ENCODE peak calls at places on chromosomes 16 and 17, in five cellular contexts. One of them, this sample, is unnamed.

GRCh38 chr16:28951410-28951943 is 740 bp downstream of the NFATC2IP start:
- DNase-seq in neural progenitor cell: no peak
- DNase-seq in Peyer's patch: peak; percentile 82
- DNase-seq in stimulated activated CD8-positive, alpha-beta memory T cell treated with anti-CD3 and anti-CD28 coated beads, Interleukin-12 subunit alpha, Interleukin-12 subunit beta, amount 100 ng/mL, for 1 hour: no peak
- DNase-seq in cardiac muscle cell: no peak
- DNase-seq in this sample: no peak

GRCh38 chr17:81867123-81867951 is 3.8 kb downstream of the ARHGDIA start:
- DNase-seq in cardiac muscle cell: peak; percentile 36
- DNase-seq in neural progenitor cell: peak; percentile 37
- DNase-seq in Peyer's patch: peak; percentile 77
- DNase-seq in stimulated activated CD8-positive, alpha-beta memory T cell treated with anti-CD3 and anti-CD28 coated beads, Interleukin-12 subunit alpha, Interleukin-12 subunit beta, amount 100 ng/mL, for 1 hour: no peak
- DNase-seq in this sample: no peak

GRCh38 chr16:86542756-86543750 is 12.0 kb downstream of the MTHFSD start:
- DNase-seq in neural progenitor cell: no peak
- DNase-seq in cardiac muscle cell: no peak
- DNase-seq in stimulated activated CD8-positive, alpha-beta memory T cell treated with anti-CD3 and anti-CD28 coated beads, Interleukin-12 subunit alpha, Interleukin-12 subunit beta, amount 100 ng/mL, for 1 hour: no peak
- DNase-seq in Peyer's patch: no peak
- DNase-seq in this sample: no peak

GRCh38 chr17:41335747-41336146 is 14.9 kb downstream of the KRT33A start:
- DNase-seq in Peyer's patch: no peak
- DNase-seq in cardiac muscle cell: no peak
- DNase-seq in stimulated activated CD8-positive, alpha-beta memory T cell treated with anti-CD3 and anti-CD28 coated beads, Interleukin-12 subunit alpha, Interleukin-12 subunit beta, amount 100 ng/mL, for 1 hour: no peak
- DNase-seq in neural progenitor cell: no peak
- DNase-seq in this sample: peak; percentile 45

GRCh38 chr17:79338589-79338988 is 264.0 kb downstream of the ENGASE start:
- DNase-seq in cardiac muscle cell: no peak
- DNase-seq in neural progenitor cell: peak; percentile 25
- DNase-seq in stimulated activated CD8-positive, alpha-beta memory T cell treated with anti-CD3 and anti-CD28 coated beads, Interleukin-12 subunit alpha, Interleukin-12 subunit beta, amount 100 ng/mL, for 1 hour: no peak
- DNase-seq in Peyer's patch: no peak
- DNase-seq in this sample: no peak

GRCh38 chr16:23060458-23061320 is 88.6 kb downstream of the USP31 start:
- DNase-seq in Peyer's patch: no peak
- DNase-seq in cardiac muscle cell: peak; percentile 75
- DNase-seq in stimulated activated CD8-positive, alpha-beta memory T cell treated with anti-CD3 and anti-CD28 coated beads, Interleukin-12 subunit alpha, Interleukin-12 subunit beta, amount 100 ng/mL, for 1 hour: peak; percentile 21
- DNase-seq in neural progenitor cell: peak; percentile 82
- DNase-seq in this sample: peak; percentile 93

GRCh38 chr17:78589031-78589675 is 12.0 kb upstream of the DNAH17 start:
- DNase-seq in cardiac muscle cell: no peak
- DNase-seq in neural progenitor cell: no peak
- DNase-seq in stimulated activated CD8-positive, alpha-beta memory T cell treated with anti-CD3 and anti-CD28 coated beads, Interleukin-12 subunit alpha, Interleukin-12 subunit beta, amount 100 ng/mL, for 1 hour: no peak
- DNase-seq in Peyer's patch: no peak
- DNase-seq in this sample: no peak

GRCh38 chr17:4592240-4593005 is 8.1 kb downstream of the SMTNL2 start:
- DNase-seq in Peyer's patch: no peak
- DNase-seq in cardiac muscle cell: no peak
- DNase-seq in neural progenitor cell: no peak
- DNase-seq in stimulated activated CD8-positive, alpha-beta memory T cell treated with anti-CD3 and anti-CD28 coated beads, Interleukin-12 subunit alpha, Interleukin-12 subunit beta, amount 100 ng/mL, for 1 hour: no peak
- DNase-seq in this sample: no peak

GRCh38 chr17:79006001-79006400 is 3.6 kb downstream of the CANT1 start:
- DNase-seq in Peyer's patch: peak; percentile 63
- DNase-seq in cardiac muscle cell: no peak
- DNase-seq in neural progenitor cell: no peak
- DNase-seq in stimulated activated CD8-positive, alpha-beta memory T cell treated with anti-CD3 and anti-CD28 coated beads, Interleukin-12 subunit alpha, Interleukin-12 subunit beta, amount 100 ng/mL, for 1 hour: no peak
- DNase-seq in this sample: no peak

GRCh38 chr17:64115871-64116534 is 13.9 kb downstream of the ERN1 start:
- DNase-seq in neural progenitor cell: no peak
- DNase-seq in Peyer's patch: no peak
- DNase-seq in stimulated activated CD8-positive, alpha-beta memory T cell treated with anti-CD3 and anti-CD28 coated beads, Interleukin-12 subunit alpha, Interleukin-12 subunit beta, amount 100 ng/mL, for 1 hour: no peak
- DNase-seq in cardiac muscle cell: no peak
- DNase-seq in this sample: no peak

GRCh38 chr16:1825864-1826690 is 548 bp downstream of the HAGH start:
- DNase-seq in cardiac muscle cell: peak; percentile 82
- DNase-seq in Peyer's patch: peak; percentile 86
- DNase-seq in neural progenitor cell: peak; percentile 91
- DNase-seq in stimulated activated CD8-positive, alpha-beta memory T cell treated with anti-CD3 and anti-CD28 coated beads, Interleukin-12 subunit alpha, Interleukin-12 subunit beta, amount 100 ng/mL, for 1 hour: peak; percentile 41
- DNase-seq in this sample: peak; percentile 94

GRCh38 chr17:83182620-83183063 is 103.2 kb downstream of the METRNL start:
- DNase-seq in Peyer's patch: peak; percentile 47
- DNase-seq in neural progenitor cell: no peak
- DNase-seq in stimulated activated CD8-positive, alpha-beta memory T cell treated with anti-CD3 and anti-CD28 coated beads, Interleukin-12 subunit alpha, Interleukin-12 subunit beta, amount 100 ng/mL, for 1 hour: no peak
- DNase-seq in cardiac muscle cell: no peak
- DNase-seq in this sample: peak; percentile 92

GRCh38 chr17:82909322-82909904 is 69.6 kb upstream of the ZNF750 start:
- DNase-seq in stimulated activated CD8-positive, alpha-beta memory T cell treated with anti-CD3 and anti-CD28 coated beads, Interleukin-12 subunit alpha, Interleukin-12 subunit beta, amount 100 ng/mL, for 1 hour: peak; percentile 21
- DNase-seq in neural progenitor cell: no peak
- DNase-seq in cardiac muscle cell: no peak
- DNase-seq in Peyer's patch: no peak
- DNase-seq in this sample: no peak

GRCh38 chr16:50467943-50468748 is 80.0 kb upstream of the NKD1 start:
- DNase-seq in cardiac muscle cell: peak; percentile 47
- DNase-seq in neural progenitor cell: peak; percentile 93
- DNase-seq in Peyer's patch: no peak
- DNase-seq in stimulated activated CD8-positive, alpha-beta memory T cell treated with anti-CD3 and anti-CD28 coated beads, Interleukin-12 subunit alpha, Interleukin-12 subunit beta, amount 100 ng/mL, for 1 hour: no peak
- DNase-seq in this sample: no peak

GRCh38 chr16:91484-91883 is 13.5 kb downstream of the MPG start:
- DNase-seq in neural progenitor cell: no peak
- DNase-seq in stimulated activated CD8-positive, alpha-beta memory T cell treated with anti-CD3 and anti-CD28 coated beads, Interleukin-12 subunit alpha, Interleukin-12 subunit beta, amount 100 ng/mL, for 1 hour: no peak
- DNase-seq in Peyer's patch: no peak
- DNase-seq in cardiac muscle cell: peak; percentile 54
- DNase-seq in this sample: no peak

GRCh38 chr16:72934661-72935403 is 113.1 kb downstream of the ZFHX3 start:
- DNase-seq in neural progenitor cell: no peak
- DNase-seq in cardiac muscle cell: no peak
- DNase-seq in Peyer's patch: no peak
- DNase-seq in stimulated activated CD8-positive, alpha-beta memory T cell treated with anti-CD3 and anti-CD28 coated beads, Interleukin-12 subunit alpha, Interleukin-12 subunit beta, amount 100 ng/mL, for 1 hour: no peak
- DNase-seq in this sample: no peak

GRCh38 chr17:79575229-79575628 is 35.6 kb downstream of the RBFOX3 start:
- DNase-seq in cardiac muscle cell: no peak
- DNase-seq in Peyer's patch: no peak
- DNase-seq in stimulated activated CD8-positive, alpha-beta memory T cell treated with anti-CD3 and anti-CD28 coated beads, Interleukin-12 subunit alpha, Interleukin-12 subunit beta, amount 100 ng/mL, for 1 hour: no peak
- DNase-seq in neural progenitor cell: no peak
- DNase-seq in this sample: no peak

GRCh38 chr16:27495191-27495590 is 54.5 kb downstream of the GTF3C1 start:
- DNase-seq in neural progenitor cell: no peak
- DNase-seq in stimulated activated CD8-positive, alpha-beta memory T cell treated with anti-CD3 and anti-CD28 coated beads, Interleukin-12 subunit alpha, Interleukin-12 subunit beta, amount 100 ng/mL, for 1 hour: no peak
- DNase-seq in Peyer's patch: no peak
- DNase-seq in cardiac muscle cell: no peak
- DNase-seq in this sample: no peak

GRCh38 chr17:75549246-75550138 is 24.0 kb downstream of the LLGL2 start:
- DNase-seq in stimulated activated CD8-positive, alpha-beta memory T cell treated with anti-CD3 and anti-CD28 coated beads, Interleukin-12 subunit alpha, Interleukin-12 subunit beta, amount 100 ng/mL, for 1 hour: no peak
- DNase-seq in cardiac muscle cell: peak; percentile 83
- DNase-seq in neural progenitor cell: peak; percentile 82
- DNase-seq in Peyer's patch: peak; percentile 89
- DNase-seq in this sample: no peak

GRCh38 chr16:85984947-85985451 is 86.0 kb downstream of the IRF8 start:
- DNase-seq in cardiac muscle cell: no peak
- DNase-seq in neural progenitor cell: no peak
- DNase-seq in stimulated activated CD8-positive, alpha-beta memory T cell treated with anti-CD3 and anti-CD28 coated beads, Interleukin-12 subunit alpha, Interleukin-12 subunit beta, amount 100 ng/mL, for 1 hour: no peak
- DNase-seq in Peyer's patch: peak; percentile 64
- DNase-seq in this sample: no peak

GRCh38 chr16:70800306-70800705 is 652 bp downstream of the VAC14 start:
- DNase-seq in Peyer's patch: no peak
- DNase-seq in stimulated activated CD8-positive, alpha-beta memory T cell treated with anti-CD3 and anti-CD28 coated beads, Interleukin-12 subunit alpha, Interleukin-12 subunit beta, amount 100 ng/mL, for 1 hour: no peak
- DNase-seq in neural progenitor cell: no peak
- DNase-seq in cardiac muscle cell: no peak
- DNase-seq in this sample: no peak

GRCh38 chr16:75742424-75743047 is 16.2 kb upstream of the CPHXL start:
- DNase-seq in cardiac muscle cell: no peak
- DNase-seq in stimulated activated CD8-positive, alpha-beta memory T cell treated with anti-CD3 and anti-CD28 coated beads, Interleukin-12 subunit alpha, Interleukin-12 subunit beta, amount 100 ng/mL, for 1 hour: no peak
- DNase-seq in neural progenitor cell: peak; percentile 39
- DNase-seq in Peyer's patch: no peak
- DNase-seq in this sample: no peak

GRCh38 chr16:9658157-9658556 is 524.1 kb downstream of the GRIN2A start:
- DNase-seq in stimulated activated CD8-positive, alpha-beta memory T cell treated with anti-CD3 and anti-CD28 coated beads, Interleukin-12 subunit alpha, Interleukin-12 subunit beta, amount 100 ng/mL, for 1 hour: no peak
- DNase-seq in cardiac muscle cell: no peak
- DNase-seq in neural progenitor cell: no peak
- DNase-seq in Peyer's patch: no peak
- DNase-seq in this sample: no peak

GRCh38 chr16:17836868-17837602 is 366.3 kb upstream of the XYLT1 start:
- DNase-seq in Peyer's patch: no peak
- DNase-seq in cardiac muscle cell: no peak
- DNase-seq in stimulated activated CD8-positive, alpha-beta memory T cell treated with anti-CD3 and anti-CD28 coated beads, Interleukin-12 subunit alpha, Interleukin-12 subunit beta, amount 100 ng/mL, for 1 hour: no peak
- DNase-seq in neural progenitor cell: peak; percentile 75
- DNase-seq in this sample: no peak

GRCh38 chr17:28549274-28550132 is 2.9 kb downstream of the UNC119 start:
- DNase-seq in Peyer's patch: peak; percentile 39
- DNase-seq in neural progenitor cell: peak; percentile 85
- DNase-seq in stimulated activated CD8-positive, alpha-beta memory T cell treated with anti-CD3 and anti-CD28 coated beads, Interleukin-12 subunit alpha, Interleukin-12 subunit beta, amount 100 ng/mL, for 1 hour: peak; percentile 15
- DNase-seq in cardiac muscle cell: no peak
- DNase-seq in this sample: no peak

GRCh38 chr17:45276031-45276430 is 14.1 kb upstream of the SPATA32 start:
- DNase-seq in Peyer's patch: no peak
- DNase-seq in stimulated activated CD8-positive, alpha-beta memory T cell treated with anti-CD3 and anti-CD28 coated beads, Interleukin-12 subunit alpha, Interleukin-12 subunit beta, amount 100 ng/mL, for 1 hour: no peak
- DNase-seq in cardiac muscle cell: no peak
- DNase-seq in neural progenitor cell: no peak
- DNase-seq in this sample: no peak

GRCh38 chr17:45305532-45306087 is 11.2 kb downstream of the MAP3K14 start:
- DNase-seq in cardiac muscle cell: no peak
- DNase-seq in Peyer's patch: no peak
- DNase-seq in neural progenitor cell: no peak
- DNase-seq in stimulated activated CD8-positive, alpha-beta memory T cell treated with anti-CD3 and anti-CD28 coated beads, Interleukin-12 subunit alpha, Interleukin-12 subunit beta, amount 100 ng/mL, for 1 hour: no peak
- DNase-seq in this sample: no peak

GRCh38 chr17:56451629-56452028 is 141.9 kb upstream of the NOG start:
- DNase-seq in cardiac muscle cell: no peak
- DNase-seq in stimulated activated CD8-positive, alpha-beta memory T cell treated with anti-CD3 and anti-CD28 coated beads, Interleukin-12 subunit alpha, Interleukin-12 subunit beta, amount 100 ng/mL, for 1 hour: no peak
- DNase-seq in Peyer's patch: no peak
- DNase-seq in neural progenitor cell: no peak
- DNase-seq in this sample: no peak

GRCh38 chr16:17369441-17369951 is 101.3 kb downstream of the XYLT1 start:
- DNase-seq in cardiac muscle cell: no peak
- DNase-seq in stimulated activated CD8-positive, alpha-beta memory T cell treated with anti-CD3 and anti-CD28 coated beads, Interleukin-12 subunit alpha, Interleukin-12 subunit beta, amount 100 ng/mL, for 1 hour: peak; percentile 54
- DNase-seq in Peyer's patch: no peak
- DNase-seq in neural progenitor cell: no peak
- DNase-seq in this sample: no peak

GRCh38 chr16:67326472-67327309 is at the start of the genes KCTD19 and LRRC36:
- DNase-seq in stimulated activated CD8-positive, alpha-beta memory T cell treated with anti-CD3 and anti-CD28 coated beads, Interleukin-12 subunit alpha, Interleukin-12 subunit beta, amount 100 ng/mL, for 1 hour: peak; percentile 28
- DNase-seq in neural progenitor cell: peak; percentile 95
- DNase-seq in cardiac muscle cell: peak; percentile 90
- DNase-seq in Peyer's patch: peak; percentile 83
- DNase-seq in this sample: peak; percentile 62

GRCh38 chr17:11682646-11683045 is 84.4 kb downstream of the DNAH9 start:
- DNase-seq in neural progenitor cell: no peak
- DNase-seq in cardiac muscle cell: no peak
- DNase-seq in stimulated activated CD8-positive, alpha-beta memory T cell treated with anti-CD3 and anti-CD28 coated beads, Interleukin-12 subunit alpha, Interleukin-12 subunit beta, amount 100 ng/mL, for 1 hour: no peak
- DNase-seq in Peyer's patch: no peak
- DNase-seq in this sample: no peak

GRCh38 chr17:62692721-62693431 is 65.4 kb downstream of the MRC2 start:
- DNase-seq in stimulated activated CD8-positive, alpha-beta memory T cell treated with anti-CD3 and anti-CD28 coated beads, Interleukin-12 subunit alpha, Interleukin-12 subunit beta, amount 100 ng/mL, for 1 hour: no peak
- DNase-seq in neural progenitor cell: peak; percentile 63
- DNase-seq in Peyer's patch: no peak
- DNase-seq in cardiac muscle cell: peak; percentile 56
- DNase-seq in this sample: no peak

GRCh38 chr17:38453951-38454421 is 25.7 kb downstream of the ARHGAP23 start:
- DNase-seq in stimulated activated CD8-positive, alpha-beta memory T cell treated with anti-CD3 and anti-CD28 coated beads, Interleukin-12 subunit alpha, Interleukin-12 subunit beta, amount 100 ng/mL, for 1 hour: no peak
- DNase-seq in neural progenitor cell: peak; percentile 45
- DNase-seq in cardiac muscle cell: no peak
- DNase-seq in Peyer's patch: no peak
- DNase-seq in this sample: no peak

GRCh38 chr16:11131706-11132105 is 124.3 kb downstream of the SOCS1 start:
- DNase-seq in stimulated activated CD8-positive, alpha-beta memory T cell treated with anti-CD3 and anti-CD28 coated beads, Interleukin-12 subunit alpha, Interleukin-12 subunit beta, amount 100 ng/mL, for 1 hour: no peak
- DNase-seq in neural progenitor cell: no peak
- DNase-seq in cardiac muscle cell: no peak
- DNase-seq in Peyer's patch: no peak
- DNase-seq in this sample: no peak

GRCh38 chr16:46857261-46857962 is 26.4 kb upstream of the C16orf87 start:
- DNase-seq in neural progenitor cell: peak; percentile 8
- DNase-seq in stimulated activated CD8-positive, alpha-beta memory T cell treated with anti-CD3 and anti-CD28 coated beads, Interleukin-12 subunit alpha, Interleukin-12 subunit beta, amount 100 ng/mL, for 1 hour: no peak
- DNase-seq in cardiac muscle cell: peak; percentile 63
- DNase-seq in Peyer's patch: no peak
- DNase-seq in this sample: no peak

GRCh38 chr17:2943971-2944370 is 119.4 kb downstream of the OR1D5 start:
- DNase-seq in neural progenitor cell: no peak
- DNase-seq in Peyer's patch: no peak
- DNase-seq in cardiac muscle cell: no peak
- DNase-seq in stimulated activated CD8-positive, alpha-beta memory T cell treated with anti-CD3 and anti-CD28 coated beads, Interleukin-12 subunit alpha, Interleukin-12 subunit beta, amount 100 ng/mL, for 1 hour: no peak
- DNase-seq in this sample: no peak

GRCh38 chr17:81601525-81602120 is 35.3 kb downstream of the NPLOC4 start:
- DNase-seq in stimulated activated CD8-positive, alpha-beta memory T cell treated with anti-CD3 and anti-CD28 coated beads, Interleukin-12 subunit alpha, Interleukin-12 subunit beta, amount 100 ng/mL, for 1 hour: peak; percentile 15
- DNase-seq in Peyer's patch: no peak
- DNase-seq in neural progenitor cell: peak; percentile 67
- DNase-seq in cardiac muscle cell: peak; percentile 71
- DNase-seq in this sample: no peak